ENCODE peak calls at places on chromosomes 3 and 15, in six cellular contexts. F, I, P, L, Z and R are unnamed samples.

GRCh38 chr15:29131336-29132109 is 138.1 kb downstream of the NSMCE3 start:
- DNase-seq in F (no peak), I (no peak), P (peak; percentile 35), L (no peak), Z (no peak), R (no peak)

GRCh38 chr3:194775731-194776130 is 90.0 kb downstream of the FAM43A start:
- DNase-seq in F (no peak), I (no peak), P (no peak), L (no peak), Z (no peak), R (no peak)

GRCh38 chr3:127089487-127090145 is 103.3 kb upstream of the PRR23E start:
- DNase-seq in F (no peak), I (peak; percentile 11), P (no peak), L (no peak), Z (no peak), R (no peak)

GRCh38 chr3:12943124-12944021 is 102.0 kb upstream of the RPL32 start:
- DNase-seq in F (no peak), I (no peak), P (no peak), L (peak; percentile 57), Z (no peak), R (no peak)

GRCh38 chr3:5466752-5467151 is 279.2 kb downstream of the EDEM1 start:
- DNase-seq in F (no peak), I (no peak), P (no peak), L (no peak), Z (no peak), R (no peak)

GRCh38 chr3:120684896-120685295 is 2.9 kb upstream of the HGD start:
- DNase-seq in F (no peak), I (no peak), P (no peak), L (no peak), Z (no peak), R (no peak)

GRCh38 chr3:37129871-37130270 is 44.5 kb downstream of the LRRFIP2 start:
- DNase-seq in F (no peak), I (no peak), P (no peak), L (no peak), Z (no peak), R (no peak)

GRCh38 chr15:44782516-44782915 is 46.2 kb downstream of the TRIM69 start:
- DNase-seq in F (no peak), I (no peak), P (no peak), L (no peak), Z (no peak), R (no peak)

GRCh38 chr3:133377396-133377795 is 22.5 kb upstream of the BFSP2 start:
- DNase-seq in F (peak; percentile 49), I (peak; percentile 48), P (no peak), L (no peak), Z (peak; percentile 53), R (no peak)
- TF ChIP-seq CTCF in F (peak; percentile 49), I (peak; percentile 68), P (peak; percentile 27), L (peak; percentile 41), Z (peak; percentile 66), R (peak; percentile 28)

DNA sequence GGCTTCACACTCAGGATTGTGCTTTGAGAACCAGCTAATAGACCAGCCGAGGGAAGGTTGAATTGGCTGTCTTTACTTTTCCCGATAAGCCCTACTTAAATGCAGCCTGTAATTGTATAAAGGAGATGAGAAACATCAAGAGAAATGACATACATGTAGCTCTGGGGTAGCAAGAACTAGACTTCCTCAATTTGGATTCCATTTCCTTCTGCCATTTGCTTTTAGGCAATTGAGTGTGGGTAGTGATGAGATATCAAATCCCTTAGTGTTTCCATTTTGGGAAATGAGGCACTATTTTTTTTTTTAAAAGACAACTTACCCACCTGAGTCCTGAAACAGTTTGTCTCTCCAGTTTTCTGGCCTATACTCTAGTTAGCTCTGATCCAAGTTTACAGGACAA is 2.2 kb downstream of the INAFM2 start:
- DNase-seq in F (no peak), I (no peak), P (no peak), L (no peak), Z (no peak), R (no peak)
- H3K4me3 ChIP-seq in F (no peak overlapping the region), I (no peak overlapping the region), P (peak overlapping the region; percentile 97), L (peak overlapping the region; percentile 85), Z (peak overlapping the region; percentile 92), R (peak overlapping the region; percentile 74)

GRCh38 chr3:32568953-32569352 is 1.7 kb downstream of the DYNC1LI1 start:
- DNase-seq in F (no peak), I (no peak), P (no peak), L (no peak), Z (no peak), R (no peak)

GRCh38 chr3:32570426-32571191 is at the start of gene DYNC1LI1:
- DNase-seq in F (peak; percentile 97), I (peak; percentile 93), P (peak; percentile 98), L (peak; percentile 95), Z (peak; percentile 97), R (peak; percentile 98)

GRCh38 chr3:32571192-32571485 is 481 bp upstream of the DYNC1LI1 start:
- DNase-seq in F (no peak), I (no peak), P (no peak), L (no peak), Z (peak; percentile 83), R (no peak)

GRCh38 chr3:32564195-32564594 is 6.5 kb downstream of the DYNC1LI1 start:
- DNase-seq in F (no peak), I (no peak), P (no peak), L (no peak), Z (no peak), R (no peak)

GRCh38 chr3:32569540-32570425 is 875 bp downstream of the DYNC1LI1 start:
- DNase-seq in F (peak; percentile 93), I (peak; percentile 62), P (peak; percentile 76), L (peak; percentile 67), Z (peak; percentile 79), R (peak; percentile 89)
- TF ChIP-seq CTCF in F (no peak), I (no peak), P (no peak), L (no peak), Z (no peak), R (no peak)

GRCh38 chr15:59273266-59273665 is 66.6 kb downstream of the LDHAL6B start:
- DNase-seq in F (no peak), I (no peak), P (no peak), L (no peak), Z (no peak), R (no peak)
- H3K4me3 ChIP-seq in F (no peak overlapping the region), I (no peak overlapping the region), P (no peak overlapping the region), L (no peak overlapping the region), Z (no peak overlapping the region), R (no peak overlapping the region)

DNA sequence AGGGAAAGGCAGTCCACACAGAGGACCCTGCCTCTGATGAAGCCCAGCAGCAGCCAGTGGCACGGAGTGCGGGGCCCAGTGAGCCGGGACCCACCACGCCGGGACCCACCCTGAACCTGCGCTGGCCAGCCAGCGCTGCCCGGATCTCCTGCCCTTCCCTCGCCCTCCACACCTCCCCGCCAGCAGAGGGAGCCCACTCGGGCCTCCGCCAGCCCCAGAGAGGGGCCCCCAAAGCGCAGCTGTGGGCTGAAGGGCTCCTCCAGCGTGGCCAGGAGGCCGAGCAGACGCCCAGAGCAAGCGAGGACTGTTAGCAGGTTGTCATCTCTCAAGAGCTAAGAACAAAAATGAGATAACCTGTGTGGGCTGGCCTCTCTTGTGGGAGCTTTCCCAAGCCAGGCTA is 81.3 kb upstream of the ATP10A start:
- DNase-seq in F (no peak), I (no peak), P (no peak), L (no peak), Z (no peak), R (no peak)
- TF ChIP-seq CTCF in F (no peak), I (peak; percentile 31), P (no peak), L (no peak), Z (no peak), R (no peak)

DNA sequence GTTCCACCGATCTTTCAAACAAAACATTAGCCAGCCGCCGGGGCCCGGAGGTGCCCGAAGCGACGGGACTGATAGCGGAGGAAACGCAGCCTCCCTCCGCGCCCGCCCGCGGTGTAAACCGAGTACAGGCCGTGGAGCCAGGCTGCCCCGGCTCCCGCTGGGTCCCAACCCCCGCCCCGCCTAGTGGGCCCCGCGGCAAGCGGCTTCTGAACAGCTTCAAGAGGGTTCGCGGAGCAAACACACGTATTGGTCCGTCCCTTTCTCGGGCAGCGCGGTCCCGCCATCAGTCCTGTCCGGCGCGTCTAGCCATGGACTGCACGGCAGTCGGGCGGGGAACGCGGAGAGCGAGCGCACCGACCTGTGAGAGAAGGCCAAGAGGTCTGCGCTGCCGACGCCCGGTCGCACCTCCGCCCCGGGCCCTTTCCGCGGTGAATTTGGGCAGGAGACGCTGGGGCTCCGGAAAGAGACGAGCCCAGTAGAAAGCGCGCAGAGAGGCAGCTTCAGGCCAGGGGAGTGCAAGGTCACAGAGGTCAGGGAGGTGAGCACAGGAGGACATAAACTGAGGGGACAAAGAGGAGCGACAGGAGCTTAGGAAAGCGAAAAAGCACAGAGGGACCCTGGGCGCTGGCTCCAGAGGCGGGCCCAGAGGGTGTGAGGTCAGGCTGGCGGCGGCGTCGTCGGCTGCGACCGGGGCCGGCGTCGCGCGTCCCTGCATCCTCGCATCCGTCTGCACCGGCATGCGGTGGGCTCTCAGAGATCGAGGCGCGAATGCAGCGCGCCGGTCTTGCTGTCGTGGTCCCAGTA is 1.9 kb downstream of the FOXL2 start:
- DNase-seq in F (peak; percentile 85), I (no peak), P (no peak), L (no peak), Z (peak; percentile 73), R (no peak)
- H3K4me3 ChIP-seq in F (peak overlapping the region; percentile 28), I (no peak overlapping the region), P (peak overlapping the region; percentile 58), L (peak overlapping the region; percentile 40), Z (peak overlapping the region; percentile 5), R (peak overlapping the region; percentile 21)

GRCh38 chr15:63003836-63004610 is 38.5 kb upstream of the TPM1 start:
- DNase-seq in F (peak; percentile 55), I (no peak), P (no peak), L (no peak), Z (no peak), R (no peak)
- TF ChIP-seq CTCF in F (peak; percentile 17), I (no peak), P (no peak), L (no peak), Z (no peak), R (no peak)